ENCODE peak calls at places on chromosome 13, in ten cellular contexts. S is CD4-positive, CD25-positive, alpha-beta regulatory T cell; K is prostate gland; Z is mesenchymal stem cell; J is tibial artery; E is body of pancreas; V is HAP-1; R is uterus; D is neuronal stem cell; O is esophagus muscularis mucosa. I is an unnamed sample.

GRCh38 chr13:45194081-45194939 is 6.5 kb downstream of the KCTD4 start:
- DNase-seq in E (peak; percentile 8), Z (no peak), J (no peak), O (no peak), V (peak; percentile 55), R (no peak), S (no peak), D (no peak), K (no peak), I (no peak)

GRCh38 chr13:86946734-86947133 is 724.4 kb upstream of the SLITRK5 start:
- DNase-seq in O (no peak), K (no peak), R (no peak), D (no peak), Z (no peak), J (no peak), E (no peak), S (no peak), V (no peak), I (no peak)

GRCh38 chr13:111061338-111062045 is 53.6 kb upstream of the ARHGEF7 start:
- DNase-seq in O (peak; percentile 60), K (no peak), Z (no peak), D (no peak), V (no peak), S (no peak), J (no peak), R (no peak), E (no peak), I (no peak)

GRCh38 chr13:108213946-108214345 is 1.4 kb downstream of the LIG4 start:
- DNase-seq in Z (peak; percentile 47), K (no peak), D (no peak), J (no peak), O (no peak), E (no peak), R (no peak), S (no peak), V (no peak), I (no peak)

GRCh38 chr13:45718063-45718462 is 15.9 kb downstream of the CBY2 start:
- DNase-seq in E (peak; percentile 5), Z (no peak), R (no peak), S (peak; percentile 27), J (no peak), D (no peak), O (no peak), K (no peak), V (peak; percentile 28), I (no peak)

GRCh38 chr13:28173793-28174192 is 35.4 kb downstream of the PAN3 start:
- DNase-seq in E (no peak), V (no peak), J (no peak), O (no peak), S (no peak), D (no peak), K (no peak), Z (peak; percentile 10), R (no peak), I (no peak)

GRCh38 chr13:31930901-31931522 is 100.6 kb upstream of the FRY start:
- DNase-seq in Z (no peak), R (no peak), O (no peak), E (peak; percentile 20), D (no peak), V (no peak), K (no peak), J (no peak), S (no peak), I (no peak)

GRCh38 chr13:107960301-107960700 is 255.0 kb downstream of the LIG4 start:
- DNase-seq in Z (no peak), O (no peak), R (no peak), K (no peak), S (no peak), J (no peak), E (no peak), D (no peak), V (no peak), I (no peak)

GRCh38 chr13:110495881-110496280 is 65.6 kb downstream of the RAB20 start:
- DNase-seq in R (no peak), O (no peak), J (no peak), E (no peak), D (no peak), S (no peak), V (no peak), Z (no peak), K (no peak), I (no peak)

DNA sequence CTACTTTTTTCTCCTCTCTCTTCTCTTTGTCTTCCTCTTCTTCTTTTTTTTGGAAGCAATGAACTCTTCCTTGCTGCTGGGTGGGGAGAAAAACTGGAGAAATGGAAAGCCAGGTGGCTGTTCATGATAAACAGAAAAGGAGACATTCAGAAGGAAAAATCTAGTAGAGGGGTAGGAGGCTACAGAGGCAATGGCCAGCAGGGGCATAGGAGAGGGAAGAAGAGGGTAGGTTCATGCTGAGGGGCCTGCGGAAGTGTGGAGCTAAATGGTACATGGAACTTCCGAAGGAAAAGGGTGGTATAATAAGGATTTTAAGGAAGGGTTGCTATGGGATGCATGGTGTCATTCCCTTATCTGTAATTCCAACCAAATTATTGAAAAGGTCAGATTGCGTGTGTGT is 17.5 kb upstream of the HS6ST3 start:
- DNase-seq in R (no peak), E (no peak), Z (no peak), O (no peak), D (no peak), S (no peak), V (no peak), K (no peak), J (no peak), I (no peak)
- H3K27me3 ChIP-seq in R (no peaks in the 10 kb centered on the region), E (no peaks in the 10 kb centered on the region), Z (peaks cover 3% of the 10 kb centered on the region), O (no peaks in the 10 kb centered on the region), D (no peaks in the 10 kb centered on the region), S (no peaks in the 10 kb centered on the region), V (no peaks in the 10 kb centered on the region), K (no peaks in the 10 kb centered on the region), J (no peaks in the 10 kb centered on the region), I (no peaks in the 10 kb centered on the region)

GRCh38 chr13:39350461-39350881 is 252.5 kb downstream of the LHFPL6 start:
- DNase-seq in J (no peak), S (no peak), Z (no peak), E (no peak), D (no peak), K (no peak), R (no peak), O (no peak), V (peak; percentile 51), I (no peak)

GRCh38 chr13:39349391-39349790 is 253.6 kb downstream of the LHFPL6 start:
- DNase-seq in O (no peak), D (no peak), E (no peak), Z (no peak), S (no peak), R (no peak), J (no peak), V (no peak), K (no peak), I (no peak)

GRCh38 chr13:39347926-39348901 is 254.8 kb downstream of the LHFPL6 start:
- DNase-seq in D (no peak), O (no peak), S (no peak), E (no peak), K (no peak), R (no peak), Z (no peak), J (no peak), V (peak; percentile 20), I (no peak)

GRCh38 chr13:39353988-39354387 is 249.0 kb downstream of the LHFPL6 start:
- DNase-seq in J (no peak), R (no peak), E (no peak), O (no peak), K (no peak), Z (peak; percentile 29), S (no peak), D (no peak), V (no peak), I (no peak)
- H3K4me1 ChIP-seq in J (peaks cover 8% of the 10 kb centered on the region), R (no peaks in the 10 kb centered on the region), E (no peaks in the 10 kb centered on the region), O (peaks cover 15% of the 10 kb centered on the region), K (no peaks in the 10 kb centered on the region), Z (no peaks in the 10 kb centered on the region), S (no peaks in the 10 kb centered on the region), D (peaks cover 15% of the 10 kb centered on the region), V (peaks cover 17% of the 10 kb centered on the region), I (peaks cover 22% of the 10 kb centered on the region)

DNA sequence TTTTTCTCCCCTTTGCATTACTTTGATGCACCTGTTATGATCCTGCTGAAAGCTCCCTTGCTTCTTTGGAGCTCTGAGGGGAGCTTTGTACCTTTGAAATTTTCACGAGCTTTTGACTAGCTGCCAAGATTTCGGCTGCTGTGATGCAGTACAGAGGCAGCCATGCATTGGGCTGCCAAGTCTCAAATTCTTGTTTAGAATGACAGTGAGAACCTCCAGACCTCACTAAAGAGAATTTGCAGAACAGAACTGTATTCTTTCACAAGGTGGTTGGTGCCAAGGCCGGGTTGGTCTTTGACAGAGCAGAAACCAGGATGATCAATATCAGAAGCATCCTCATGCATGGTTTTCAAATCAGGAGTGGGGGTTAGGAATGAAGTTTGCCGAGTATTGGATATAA is 414.8 kb downstream of the GPC5 start:
- DNase-seq in E (no peak), K (no peak), O (no peak), S (no peak), D (no peak), R (no peak), Z (no peak), J (no peak), V (peak; percentile 22), I (no peak)
- H3K27me3 ChIP-seq in E (no peaks in the 10 kb centered on the region), K (no peaks in the 10 kb centered on the region), O (no peaks in the 10 kb centered on the region), S (no peaks in the 10 kb centered on the region), D (no peaks in the 10 kb centered on the region), R (no peaks in the 10 kb centered on the region), Z (no peaks in the 10 kb centered on the region), J (no peaks in the 10 kb centered on the region), V (peaks cover 5% of the 10 kb centered on the region), I (no peaks in the 10 kb centered on the region)

GRCh38 chr13:43698009-43698408 is 88.8 kb downstream of the ENOX1 start:
- DNase-seq in V (no peak), O (no peak), K (no peak), R (no peak), Z (no peak), D (no peak), S (no peak), J (no peak), E (no peak), I (no peak)

GRCh38 chr13:43694265-43694664 is 92.5 kb downstream of the ENOX1 start:
- DNase-seq in K (no peak), S (no peak), J (no peak), V (peak; percentile 17), O (no peak), Z (no peak), E (no peak), R (no peak), D (no peak), I (no peak)

GRCh38 chr13:43698743-43699142 is 88.0 kb downstream of the ENOX1 start:
- DNase-seq in S (no peak), D (no peak), V (no peak), E (peak; percentile 5), R (no peak), Z (peak; percentile 88), O (no peak), K (no peak), J (no peak), I (no peak)

GRCh38 chr13:43693639-43694038 is 93.1 kb downstream of the ENOX1 start:
- DNase-seq in R (no peak), E (no peak), O (no peak), Z (no peak), V (no peak), K (no peak), S (no peak), D (no peak), J (no peak), I (no peak)

DNA sequence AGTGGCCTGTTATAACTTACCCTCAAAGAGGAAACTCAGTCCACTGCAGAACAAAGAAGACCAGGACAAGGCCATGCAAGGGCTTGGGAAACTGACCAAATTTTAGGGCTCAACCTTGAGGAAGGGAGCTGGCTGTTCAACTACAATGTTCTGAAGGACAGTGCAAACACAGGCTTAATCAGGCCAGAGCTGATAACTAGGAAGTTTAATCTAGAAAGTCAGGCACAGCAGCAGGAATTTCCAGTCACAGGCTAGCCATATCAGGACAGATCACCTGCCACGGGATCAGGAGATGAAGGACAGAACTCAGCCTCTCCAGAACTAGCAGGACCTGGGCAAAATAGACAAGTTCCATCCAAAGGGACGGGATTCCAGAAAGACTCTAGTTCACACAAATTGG is 89.4 kb downstream of the ENOX1 start:
- DNase-seq in E (peak; percentile 8), D (no peak), R (no peak), V (no peak), J (no peak), Z (no peak), K (no peak), O (no peak), S (no peak), I (no peak)
- H3K4me1 ChIP-seq in E (peaks cover 20% of the 10 kb centered on the region), D (no peaks in the 10 kb centered on the region), R (no peaks in the 10 kb centered on the region), V (peaks cover 34% of the 10 kb centered on the region), J (no peaks in the 10 kb centered on the region), Z (no peaks in the 10 kb centered on the region), K (no peaks in the 10 kb centered on the region), O (peaks cover 29% of the 10 kb centered on the region), S (no peaks in the 10 kb centered on the region), I (no peaks in the 10 kb centered on the region)

I was measured in lung.